ENCODE peak calls at places on chromosomes 11 and 22, in seven cellular contexts. M is uterus, Q is endothelial cell, U is GM04504, O is psoas muscle, R is nucleus accumbens, E is NCI-H2227 treated with DMSO at 0.1 percent for 48 hours. N is an unnamed sample.

GRCh38 chr11:121035823-121036222 is 11.9 kb downstream of the TBCEL start:
- DNase-seq in U (no peak), O (no peak), Q (no peak), R (no peak), M (no peak), E (no peak), N (no peak)

GRCh38 chr11:85310479-85310878 is 316.7 kb downstream of the DLG2 start:
- DNase-seq in M (no peak), E (no peak), Q (no peak), R (no peak), O (no peak), U (no peak), N (no peak)

GRCh38 chr11:115985896-115986295 is 481.7 kb upstream of the CADM1 start:
- DNase-seq in E (no peak), O (no peak), R (no peak), Q (no peak), U (no peak), M (no peak), N (no peak)

GRCh38 chr11:299951-300735 is 817 bp upstream of the IFITM5 start:
- DNase-seq in Q (no peak), O (peak; percentile 47), E (no peak), M (no peak), R (no peak), U (no peak), N (no peak)

GRCh38 chr22:36722055-36722454 is 18.5 kb upstream of the CACNG2 start:
- DNase-seq in O (no peak), Q (no peak), E (no peak), U (no peak), R (no peak), M (no peak), N (no peak)

GRCh38 chr11:14789879-14790484 is 102.0 kb downstream of the CYP2R1 start:
- DNase-seq in E (no peak), Q (no peak), U (no peak), R (no peak), M (no peak), O (no peak), N (peak; percentile 36)

GRCh38 chr22:46054091-46054877 is 77.3 kb upstream of the WNT7B start:
- DNase-seq in M (peak; percentile 85), O (peak; percentile 87), E (no peak), Q (no peak), R (peak; percentile 89), U (no peak), N (peak; percentile 39)

GRCh38 chr11:132595711-132596111 is 936.6 kb downstream of the OPCML start:
- DNase-seq in U (no peak), O (no peak), Q (no peak), M (no peak), E (no peak), R (no peak), N (no peak)

GRCh38 chr11:73814812-73815211 is 27.1 kb downstream of the MRPL48 start:
- DNase-seq in U (no peak), O (no peak), E (no peak), M (no peak), R (no peak), Q (no peak), N (no peak)

GRCh38 chr22:20251981-20252380 is 16.1 kb downstream of the RTN4R start:
- DNase-seq in R (no peak), O (no peak), Q (no peak), U (no peak), E (no peak), M (no peak), N (no peak)

GRCh38 chr11:66150140-66150539 is 80.1 kb downstream of the PACS1 start:
- DNase-seq in M (no peak), Q (no peak), E (no peak), U (no peak), R (no peak), O (no peak), N (no peak)

GRCh38 chr11:72683782-72684200 is 9.6 kb upstream of the PDE2A start:
- DNase-seq in M (peak; percentile 68), U (no peak), E (peak; percentile 40), O (peak; percentile 82), Q (peak; percentile 93), R (peak; percentile 47), N (peak; percentile 64)

GRCh38 chr11:726278-726915 is 20.4 kb downstream of the EPS8L2 start:
- DNase-seq in O (peak; percentile 64), Q (no peak), M (peak; percentile 55), U (no peak), E (peak; percentile 74), R (no peak), N (no peak)

GRCh38 chr22:30879398-30879797 is 89.2 kb downstream of the MORC2 start:
- DNase-seq in O (no peak), M (no peak), U (no peak), E (no peak), Q (no peak), R (no peak), N (no peak)

GRCh38 chr11:73578786-73579185 is 19.1 kb downstream of the FAM168A start:
- DNase-seq in R (no peak), O (no peak), Q (no peak), E (no peak), U (no peak), M (no peak), N (no peak)

GRCh38 chr22:33192156-33192555 is 134.0 kb upstream of the SYN3 start:
- DNase-seq in U (no peak), R (no peak), O (no peak), E (no peak), M (no peak), Q (no peak), N (no peak)

GRCh38 chr22:35921777-35922176 is 106.8 kb downstream of the RBFOX2 start:
- DNase-seq in Q (peak; percentile 53), O (peak; percentile 58), R (no peak), M (peak; percentile 60), U (peak; percentile 87), E (no peak), N (peak; percentile 89)

GRCh38 chr22:39021552-39022250 is 774 bp downstream of the APOBEC3D start:
- DNase-seq in R (no peak), E (no peak), U (no peak), Q (no peak), M (no peak), O (no peak), N (no peak)

GRCh38 chr11:121415861-121416260 is 36.3 kb upstream of the SORL1 start:
- DNase-seq in O (no peak), M (no peak), R (no peak), U (no peak), E (no peak), Q (no peak), N (no peak)

GRCh38 chr11:114447444-114447843 is 8.2 kb downstream of the REXO2 start:
- DNase-seq in O (no peak), Q (no peak), R (no peak), U (no peak), E (no peak), M (no peak), N (no peak)